ENCODE peak calls at places on chromosomes 13 and 19, in seven cellular contexts. T is AG10803, F is NCI-H1694 treated with DMSO at 0.1 percent for 48 hours, N is heart right ventricle, O is endothelial cell, X is EH, I is NCI-H226. J is an unnamed sample.
A peak's percentile ranks its signal among the peaks of the same experiment; 100 is the strongest.

GRCh38 chr13:46507978-46508377 is 45.0 kb upstream of the LRCH1 start:
- DNase-seq in T (peak; percentile 29), F (no peak), N (no peak), O (no peak), X (peak; percentile 49), I (no peak), J (peak; percentile 16)

GRCh38 chr19:16367269-16367683 is 42.6 kb downstream of the KLF2 start:
- DNase-seq in T (no peak), F (no peak), N (no peak), O (no peak), X (no peak), I (no peak), J (no peak)

GRCh38 chr19:14073232-14073924 is 792 bp downstream of the MISP3 start:
- DNase-seq in T (peak; percentile 79), F (peak; percentile 64), N (peak; percentile 82), O (peak; percentile 76), X (peak; percentile 76), I (peak; percentile 71), J (peak; percentile 77)

GRCh38 chr13:31982540-31982939 is 49.0 kb upstream of the FRY start:
- DNase-seq in T (peak; percentile 94), F (peak; percentile 24), N (peak; percentile 47), O (no peak), X (peak; percentile 96), I (peak; percentile 66), J (peak; percentile 96)

GRCh38 chr19:57559404-57560025 is at the start of gene ZNF550:
- DNase-seq in T (peak; percentile 84), F (peak; percentile 36), N (peak; percentile 93), O (peak; percentile 81), X (peak; percentile 89), I (peak; percentile 82), J (peak; percentile 86)

GRCh38 chr13:66879971-66880370 is 350.2 kb downstream of the PCDH9 start:
- DNase-seq in T (no peak), F (no peak), N (no peak), O (no peak), X (no peak), I (no peak), J (no peak)

GRCh38 chr19:1231729-1232128 is 6.1 kb downstream of the CBARP start:
- DNase-seq in T (no peak), F (no peak), N (no peak), O (no peak), X (no peak), I (no peak), J (no peak)

GRCh38 chr13:59447846-59448620 is 715.7 kb downstream of the DIAPH3 start:
- DNase-seq in T (peak; percentile 71), F (no peak), N (no peak), O (no peak), X (peak; percentile 90), I (no peak), J (peak; percentile 93)

GRCh38 chr19:40598918-40599307 is 2.3 kb upstream of the LTBP4 start:
- DNase-seq in T (no peak), F (no peak), N (no peak), O (no peak), X (no peak), I (no peak), J (no peak)

GRCh38 chr13:50798923-50799322 is 44.6 kb downstream of the DLEU7 start:
- DNase-seq in T (peak; percentile 59), F (no peak), N (no peak), O (no peak), X (peak; percentile 18), I (peak; percentile 56), J (peak; percentile 78)

GRCh38 chr13:114100446-114101320 is 31.7 kb downstream of the RASA3 start:
- DNase-seq in T (peak; percentile 44), F (no peak), N (peak; percentile 28), O (no peak), X (peak; percentile 27), I (no peak), J (no peak)

GRCh38 chr13:86870388-86870966 is 800.7 kb upstream of the SLITRK5 start:
- DNase-seq in T (peak; percentile 5), F (peak; percentile 3), N (no peak), O (no peak), X (no peak), I (no peak), J (no peak)

GRCh38 chr13:55437162-55437561 is 1703.6 kb upstream of the PRR20A start:
- DNase-seq in T (no peak), F (no peak), N (no peak), O (no peak), X (no peak), I (no peak), J (no peak)

GRCh38 chr13:69474286-69474685 is 633.3 kb upstream of the ATXN8OS start:
- DNase-seq in T (no peak), F (no peak), N (no peak), O (no peak), X (no peak), I (no peak), J (peak; percentile 16)

GRCh38 chr19:8194528-8195275 is 14.5 kb upstream of the CERS4 start:
- DNase-seq in T (no peak), F (no peak), N (peak; percentile 20), O (peak; percentile 31), X (no peak), I (no peak), J (no peak)

GRCh38 chr13:75418186-75418843 is 63.7 kb downstream of the TBC1D4 start:
- DNase-seq in T (no peak), F (no peak), N (no peak), O (no peak), X (no peak), I (no peak), J (no peak)

GRCh38 chr19:41377977-41378707 is 1.8 kb downstream of the TMEM91 start:
- DNase-seq in T (no peak), F (no peak), N (no peak), O (peak; percentile 46), X (no peak), I (no peak), J (no peak)

GRCh38 chr13:33069365-33069764 is 53.1 kb downstream of the KL start:
- DNase-seq in T (no peak), F (peak; percentile 0), N (no peak), O (no peak), X (peak; percentile 22), I (no peak), J (no peak)

GRCh38 chr13:44649834-44650233 is 73.7 kb upstream of the TSC22D1 start:
- DNase-seq in T (no peak), F (no peak), N (no peak), O (no peak), X (peak; percentile 10), I (no peak), J (no peak)

GRCh38 chr13:48532146-48532472 is 771 bp downstream of the RCBTB2 start:
- DNase-seq in T (peak; percentile 58), F (no peak), N (no peak), O (no peak), X (peak; percentile 58), I (no peak), J (peak; percentile 39)

GRCh38 chr13:114065926-114066774 is 66.3 kb downstream of the RASA3 start:
- DNase-seq in T (no peak), F (no peak), N (no peak), O (no peak), X (peak; percentile 15), I (no peak), J (no peak)

GRCh38 chr19:2791440-2791839 is 6.1 kb downstream of the THOP1 start:
- DNase-seq in T (no peak), F (no peak), N (no peak), O (no peak), X (no peak), I (no peak), J (no peak)

GRCh38 chr13:50369646-50370045 is 354.4 kb downstream of the KCNRG start:
- DNase-seq in T (no peak), F (no peak), N (no peak), O (no peak), X (no peak), I (no peak), J (no peak)

GRCh38 chr13:30510811-30511371 is 45.2 kb upstream of the HMGB1 start:
- DNase-seq in T (no peak), F (no peak), N (no peak), O (no peak), X (no peak), I (no peak), J (peak; percentile 23)

GRCh38 chr13:55410398-55411330 is 1730.1 kb upstream of the PRR20A start:
- DNase-seq in T (no peak), F (no peak), N (no peak), O (no peak), X (no peak), I (no peak), J (no peak)

GRCh38 chr19:51607077-51607476 is 23.1 kb downstream of the SIGLEC5 start:
- DNase-seq in T (no peak), F (no peak), N (no peak), O (no peak), X (no peak), I (no peak), J (no peak)

GRCh38 chr13:106911602-106912001 is 343.7 kb upstream of the ARGLU1 start:
- DNase-seq in T (no peak), F (no peak), N (no peak), O (no peak), X (no peak), I (no peak), J (no peak)

GRCh38 chr19:42198676-42199439 is 18.6 kb downstream of the DEDD2 start:
- DNase-seq in T (no peak), F (no peak), N (no peak), O (no peak), X (no peak), I (no peak), J (no peak)